ENCODE peak calls at places on chromosome 12, in six cellular contexts. A is Calu3, J is AG10803, F is MM.1S, K is gastrocnemius medialis, U is cardiac muscle cell. W is an unnamed sample.

GRCh38 chr12:47054659-47055058 is 24.8 kb upstream of the PCED1B start:
- DNase-seq in U (no peak), K (no peak), J (no peak), A (no peak), F (no peak), W (no peak)

GRCh38 chr12:131441638-131442336 is 269.1 kb upstream of the SFSWAP start:
- DNase-seq in U (no peak), A (no peak), F (no peak), J (no peak), K (no peak), W (no peak)

GRCh38 chr12:104182621-104183378 is 32.8 kb upstream of the TXNRD1 start:
- DNase-seq in F (no peak), J (no peak), A (no peak), K (no peak), U (peak; percentile 57), W (no peak)

GRCh38 chr12:57085999-57086950 is 2.6 kb upstream of the NAB2 start:
- DNase-seq in A (peak; percentile 62), U (peak; percentile 89), K (peak; percentile 47), J (peak; percentile 67), F (peak; percentile 53), W (peak; percentile 95)

GRCh38 chr12:119615518-119616475 is 22.2 kb downstream of the TMEM233 start:
- DNase-seq in J (peak; percentile 6), K (peak; percentile 77), F (no peak), A (no peak), U (no peak), W (no peak)

GRCh38 chr12:116336542-116337065 is 59.1 kb upstream of the MED13L start:
- DNase-seq in U (peak; percentile 55), A (no peak), F (no peak), K (no peak), J (peak; percentile 63), W (no peak)

GRCh38 chr12:94618995-94619695 is 31.2 kb downstream of the TMCC3 start:
- DNase-seq in F (no peak), K (no peak), U (peak; percentile 71), A (no peak), J (peak; percentile 35), W (peak; percentile 90)

GRCh38 chr12:46669720-46670119 is 156.1 kb downstream of the SLC38A4 start:
- DNase-seq in F (no peak), A (no peak), K (no peak), J (no peak), U (no peak), W (no peak)

GRCh38 chr12:108214486-108214885 is 85.4 kb downstream of the WSCD2 start:
- DNase-seq in A (peak; percentile 45), F (peak; percentile 45), J (peak; percentile 16), K (no peak), U (peak; percentile 36), W (peak; percentile 0)

GRCh38 chr12:41485203-41485602 is 297.1 kb downstream of the PDZRN4 start:
- DNase-seq in J (no peak), U (no peak), K (no peak), F (no peak), A (no peak), W (no peak)

GRCh38 chr12:56988207-56988739 is 18.1 kb downstream of the ZBTB39 start:
- DNase-seq in U (peak; percentile 57), F (no peak), K (no peak), J (no peak), A (no peak), W (no peak)